ENCODE peak calls at places on chromosome 16, in nine cellular contexts. One of them, this sample, is unnamed.

GRCh38 chr16:86784267-86784626 is 205.9 kb downstream of the FOXL1 start:
- DNase-seq in HTR-8/SVneo: no peak
- DNase-seq in stimulated activated CD8-positive, alpha-beta memory T cell treated with anti-CD3 and anti-CD28 coated beads, Interleukin-4, amount 100 ng/mL, for 1 hour: no peak
- DNase-seq in anterior cingulate cortex: no peak
- DNase-seq in uterus: no peak
- DNase-seq in HEK293T: no peak
- DNase-seq in sigmoid colon: peak
- DNase-seq in CD8-positive, alpha-beta T cell: no peak
- DNase-seq in ureter: no peak
- DNase-seq in this sample: no peak

GRCh38 chr16:22946433-22946832 is 132.5 kb downstream of the HS3ST2 start:
- DNase-seq in HTR-8/SVneo: no peak
- DNase-seq in stimulated activated CD8-positive, alpha-beta memory T cell treated with anti-CD3 and anti-CD28 coated beads, Interleukin-4, amount 100 ng/mL, for 1 hour: no peak
- DNase-seq in anterior cingulate cortex: no peak
- DNase-seq in uterus: no peak
- DNase-seq in HEK293T: no peak
- DNase-seq in sigmoid colon: no peak
- DNase-seq in CD8-positive, alpha-beta T cell: no peak
- DNase-seq in ureter: no peak
- DNase-seq in this sample: no peak

GRCh38 chr16:58426960-58427359 is 34.7 kb downstream of the GINS3 start:
- DNase-seq in HTR-8/SVneo: no peak
- DNase-seq in stimulated activated CD8-positive, alpha-beta memory T cell treated with anti-CD3 and anti-CD28 coated beads, Interleukin-4, amount 100 ng/mL, for 1 hour: no peak
- DNase-seq in anterior cingulate cortex: no peak
- DNase-seq in uterus: no peak
- DNase-seq in HEK293T: no peak
- DNase-seq in sigmoid colon: no peak
- DNase-seq in CD8-positive, alpha-beta T cell: no peak
- DNase-seq in ureter: no peak
- DNase-seq in this sample: no peak

GRCh38 chr16:88831838-88832237 is 20.1 kb upstream of the APRT start:
- DNase-seq in HTR-8/SVneo: no peak
- DNase-seq in stimulated activated CD8-positive, alpha-beta memory T cell treated with anti-CD3 and anti-CD28 coated beads, Interleukin-4, amount 100 ng/mL, for 1 hour: no peak
- DNase-seq in anterior cingulate cortex: no peak
- DNase-seq in uterus: no peak
- DNase-seq in HEK293T: no peak
- DNase-seq in sigmoid colon: no peak
- DNase-seq in CD8-positive, alpha-beta T cell: no peak
- DNase-seq in ureter: no peak
- DNase-seq in this sample: no peak

GRCh38 chr16:72576189-72576588 is 404.2 kb upstream of the PMFBP1 start:
- DNase-seq in HTR-8/SVneo: no peak
- DNase-seq in stimulated activated CD8-positive, alpha-beta memory T cell treated with anti-CD3 and anti-CD28 coated beads, Interleukin-4, amount 100 ng/mL, for 1 hour: no peak
- DNase-seq in anterior cingulate cortex: no peak
- DNase-seq in uterus: no peak
- DNase-seq in HEK293T: no peak
- DNase-seq in sigmoid colon: no peak
- DNase-seq in CD8-positive, alpha-beta T cell: no peak
- DNase-seq in ureter: no peak
- DNase-seq in this sample: no peak

GRCh38 chr16:4925791-4926190 is 11.2 kb downstream of the PPL start:
- DNase-seq in HTR-8/SVneo: no peak
- DNase-seq in stimulated activated CD8-positive, alpha-beta memory T cell treated with anti-CD3 and anti-CD28 coated beads, Interleukin-4, amount 100 ng/mL, for 1 hour: no peak
- DNase-seq in anterior cingulate cortex: no peak
- DNase-seq in uterus: no peak
- DNase-seq in HEK293T: no peak
- DNase-seq in sigmoid colon: no peak
- DNase-seq in CD8-positive, alpha-beta T cell: no peak
- DNase-seq in ureter: no peak
- DNase-seq in this sample: no peak

GRCh38 chr16:29813644-29814562 is 1.9 kb downstream of the PRRT2 start:
- DNase-seq in HTR-8/SVneo: no peak
- DNase-seq in stimulated activated CD8-positive, alpha-beta memory T cell treated with anti-CD3 and anti-CD28 coated beads, Interleukin-4, amount 100 ng/mL, for 1 hour: no peak
- DNase-seq in anterior cingulate cortex: no peak
- DNase-seq in uterus: peak
- DNase-seq in HEK293T: no peak
- DNase-seq in sigmoid colon: no peak
- DNase-seq in CD8-positive, alpha-beta T cell: no peak
- DNase-seq in ureter: no peak
- DNase-seq in this sample: no peak

GRCh38 chr16:81707411-81708321 is 71.4 kb upstream of the PLCG2 start:
- DNase-seq in HTR-8/SVneo: no peak
- DNase-seq in stimulated activated CD8-positive, alpha-beta memory T cell treated with anti-CD3 and anti-CD28 coated beads, Interleukin-4, amount 100 ng/mL, for 1 hour: no peak
- DNase-seq in anterior cingulate cortex: no peak
- DNase-seq in uterus: no peak
- DNase-seq in HEK293T: no peak
- DNase-seq in sigmoid colon: peak
- DNase-seq in CD8-positive, alpha-beta T cell: no peak
- DNase-seq in ureter: no peak
- DNase-seq in this sample: no peak

GRCh38 chr16:66408181-66409048 is 18.7 kb upstream of the BEAN1 start:
- DNase-seq in HTR-8/SVneo: no peak
- DNase-seq in stimulated activated CD8-positive, alpha-beta memory T cell treated with anti-CD3 and anti-CD28 coated beads, Interleukin-4, amount 100 ng/mL, for 1 hour: no peak
- DNase-seq in anterior cingulate cortex: no peak
- DNase-seq in uterus: no peak
- DNase-seq in HEK293T: no peak
- DNase-seq in sigmoid colon: no peak
- DNase-seq in CD8-positive, alpha-beta T cell: peak
- DNase-seq in ureter: no peak
- DNase-seq in this sample: no peak

GRCh38 chr16:12323007-12323699 is 346.6 kb downstream of the SNX29 start:
- DNase-seq in HTR-8/SVneo: no peak
- DNase-seq in stimulated activated CD8-positive, alpha-beta memory T cell treated with anti-CD3 and anti-CD28 coated beads, Interleukin-4, amount 100 ng/mL, for 1 hour: no peak
- DNase-seq in anterior cingulate cortex: no peak
- DNase-seq in uterus: no peak
- DNase-seq in HEK293T: no peak
- DNase-seq in sigmoid colon: no peak
- DNase-seq in CD8-positive, alpha-beta T cell: peak
- DNase-seq in ureter: no peak
- DNase-seq in this sample: peak

GRCh38 chr16:85149776-85150175 is 37.5 kb upstream of the CIBAR2 start:
- DNase-seq in HTR-8/SVneo: no peak
- DNase-seq in stimulated activated CD8-positive, alpha-beta memory T cell treated with anti-CD3 and anti-CD28 coated beads, Interleukin-4, amount 100 ng/mL, for 1 hour: no peak
- DNase-seq in anterior cingulate cortex: peak
- DNase-seq in uterus: no peak
- DNase-seq in HEK293T: no peak
- DNase-seq in sigmoid colon: peak
- DNase-seq in CD8-positive, alpha-beta T cell: no peak
- DNase-seq in ureter: no peak
- DNase-seq in this sample: no peak

GRCh38 chr16:77062878-77063566 is 128.0 kb upstream of the MON1B start:
- DNase-seq in HTR-8/SVneo: no peak
- DNase-seq in stimulated activated CD8-positive, alpha-beta memory T cell treated with anti-CD3 and anti-CD28 coated beads, Interleukin-4, amount 100 ng/mL, for 1 hour: no peak
- DNase-seq in anterior cingulate cortex: no peak
- DNase-seq in uterus: no peak
- DNase-seq in HEK293T: no peak
- DNase-seq in sigmoid colon: peak
- DNase-seq in CD8-positive, alpha-beta T cell: no peak
- DNase-seq in ureter: no peak
- DNase-seq in this sample: no peak

GRCh38 chr16:56189990-56190902 is 1.0 kb upstream of the GNAO1 start:
- DNase-seq in HTR-8/SVneo: no peak
- DNase-seq in stimulated activated CD8-positive, alpha-beta memory T cell treated with anti-CD3 and anti-CD28 coated beads, Interleukin-4, amount 100 ng/mL, for 1 hour: no peak
- DNase-seq in anterior cingulate cortex: no peak
- DNase-seq in uterus: no peak
- DNase-seq in HEK293T: peak
- DNase-seq in sigmoid colon: no peak
- DNase-seq in CD8-positive, alpha-beta T cell: no peak
- DNase-seq in ureter: no peak
- DNase-seq in this sample: no peak

GRCh38 chr16:20904507-20905079 is 4.0 kb downstream of the LYRM1 start:
- DNase-seq in HTR-8/SVneo: no peak
- DNase-seq in stimulated activated CD8-positive, alpha-beta memory T cell treated with anti-CD3 and anti-CD28 coated beads, Interleukin-4, amount 100 ng/mL, for 1 hour: no peak
- DNase-seq in anterior cingulate cortex: no peak
- DNase-seq in uterus: no peak
- DNase-seq in HEK293T: no peak
- DNase-seq in sigmoid colon: no peak
- DNase-seq in CD8-positive, alpha-beta T cell: peak
- DNase-seq in ureter: no peak
- DNase-seq in this sample: no peak

GRCh38 chr16:11358531-11358930 is 13.3 kb downstream of the RMI2 start:
- DNase-seq in HTR-8/SVneo: no peak
- DNase-seq in stimulated activated CD8-positive, alpha-beta memory T cell treated with anti-CD3 and anti-CD28 coated beads, Interleukin-4, amount 100 ng/mL, for 1 hour: no peak
- DNase-seq in anterior cingulate cortex: no peak
- DNase-seq in uterus: no peak
- DNase-seq in HEK293T: no peak
- DNase-seq in sigmoid colon: no peak
- DNase-seq in CD8-positive, alpha-beta T cell: no peak
- DNase-seq in ureter: no peak
- DNase-seq in this sample: no peak

GRCh38 chr16:81863630-81864352 is 84.7 kb downstream of the PLCG2 start:
- DNase-seq in HTR-8/SVneo: no peak
- DNase-seq in stimulated activated CD8-positive, alpha-beta memory T cell treated with anti-CD3 and anti-CD28 coated beads, Interleukin-4, amount 100 ng/mL, for 1 hour: no peak
- DNase-seq in anterior cingulate cortex: no peak
- DNase-seq in uterus: no peak
- DNase-seq in HEK293T: no peak
- DNase-seq in sigmoid colon: no peak
- DNase-seq in CD8-positive, alpha-beta T cell: no peak
- DNase-seq in ureter: no peak
- DNase-seq in this sample: no peak

GRCh38 chr16:77905356-77905920 is 116.9 kb upstream of the CLEC3A start:
- DNase-seq in HTR-8/SVneo: no peak
- DNase-seq in stimulated activated CD8-positive, alpha-beta memory T cell treated with anti-CD3 and anti-CD28 coated beads, Interleukin-4, amount 100 ng/mL, for 1 hour: no peak
- DNase-seq in anterior cingulate cortex: no peak
- DNase-seq in uterus: no peak
- DNase-seq in HEK293T: no peak
- DNase-seq in sigmoid colon: no peak
- DNase-seq in CD8-positive, alpha-beta T cell: no peak
- DNase-seq in ureter: no peak
- DNase-seq in this sample: no peak

GRCh38 chr16:53968896-53969295 is 264.9 kb downstream of the FTO start:
- DNase-seq in HTR-8/SVneo: no peak
- DNase-seq in stimulated activated CD8-positive, alpha-beta memory T cell treated with anti-CD3 and anti-CD28 coated beads, Interleukin-4, amount 100 ng/mL, for 1 hour: no peak
- DNase-seq in anterior cingulate cortex: no peak
- DNase-seq in uterus: no peak
- DNase-seq in HEK293T: no peak
- DNase-seq in sigmoid colon: no peak
- DNase-seq in CD8-positive, alpha-beta T cell: no peak
- DNase-seq in ureter: no peak
- DNase-seq in this sample: no peak

GRCh38 chr16:86661715-86662114 is 83.4 kb downstream of the FOXL1 start:
- DNase-seq in HTR-8/SVneo: no peak
- DNase-seq in stimulated activated CD8-positive, alpha-beta memory T cell treated with anti-CD3 and anti-CD28 coated beads, Interleukin-4, amount 100 ng/mL, for 1 hour: no peak
- DNase-seq in anterior cingulate cortex: no peak
- DNase-seq in uterus: no peak
- DNase-seq in HEK293T: no peak
- DNase-seq in sigmoid colon: no peak
- DNase-seq in CD8-positive, alpha-beta T cell: no peak
- DNase-seq in ureter: no peak
- DNase-seq in this sample: no peak

GRCh38 chr16:68369697-68370096 is 58.9 kb downstream of the PRMT7 start:
- DNase-seq in HTR-8/SVneo: no peak
- DNase-seq in stimulated activated CD8-positive, alpha-beta memory T cell treated with anti-CD3 and anti-CD28 coated beads, Interleukin-4, amount 100 ng/mL, for 1 hour: no peak
- DNase-seq in anterior cingulate cortex: no peak
- DNase-seq in uterus: no peak
- DNase-seq in HEK293T: no peak
- DNase-seq in sigmoid colon: no peak
- DNase-seq in CD8-positive, alpha-beta T cell: peak
- DNase-seq in ureter: no peak
- DNase-seq in this sample: no peak

This sample was measured in activated gamma-delta T cell treated with anti-CD3 and anti-CD28 coated beads, Interleukin-2, amount 50 U/mL, for 16 hours.